ENCODE peak calls at places on chromosomes 11 and 22, in four cellular contexts. One of them, this sample, is unnamed.

GRCh38 chr11:131624526-131624925 is 254.1 kb downstream of the NTM start:
- DNase-seq in stimulated activated naive CD8-positive, alpha-beta T cell treated with anti-CD3 and anti-CD28 coated beads, Interleukin-15, Interleukin-2, amounts not matched to agents 100 U/mL and 50 U/mL, for 24 hours: no peak
- DNase-seq in naive thymus-derived CD8-positive, alpha-beta T cell: no peak
- DNase-seq in NCI-H1092: no peak
- DNase-seq in this sample: no peak

GRCh38 chr11:27347361-27347760 is 15.7 kb downstream of the CCDC34 start:
- DNase-seq in NCI-H1092: no peak
- DNase-seq in stimulated activated naive CD8-positive, alpha-beta T cell treated with anti-CD3 and anti-CD28 coated beads, Interleukin-15, Interleukin-2, amounts not matched to agents 100 U/mL and 50 U/mL, for 24 hours: no peak
- DNase-seq in naive thymus-derived CD8-positive, alpha-beta T cell: no peak
- DNase-seq in this sample: no peak

GRCh38 chr11:66835762-66836405 is 7.4 kb upstream of the RCE1 start:
- DNase-seq in naive thymus-derived CD8-positive, alpha-beta T cell: no peak
- DNase-seq in NCI-H1092: no peak
- DNase-seq in stimulated activated naive CD8-positive, alpha-beta T cell treated with anti-CD3 and anti-CD28 coated beads, Interleukin-15, Interleukin-2, amounts not matched to agents 100 U/mL and 50 U/mL, for 24 hours: no peak
- DNase-seq in this sample: no peak

GRCh38 chr11:93051181-93051580 is 81.7 kb downstream of the MTNR1B start:
- DNase-seq in naive thymus-derived CD8-positive, alpha-beta T cell: no peak
- DNase-seq in stimulated activated naive CD8-positive, alpha-beta T cell treated with anti-CD3 and anti-CD28 coated beads, Interleukin-15, Interleukin-2, amounts not matched to agents 100 U/mL and 50 U/mL, for 24 hours: no peak
- DNase-seq in NCI-H1092: no peak
- DNase-seq in this sample: no peak

GRCh38 chr11:34890812-34891211 is 25.4 kb downstream of the APIP start:
- DNase-seq in stimulated activated naive CD8-positive, alpha-beta T cell treated with anti-CD3 and anti-CD28 coated beads, Interleukin-15, Interleukin-2, amounts not matched to agents 100 U/mL and 50 U/mL, for 24 hours: no peak
- DNase-seq in naive thymus-derived CD8-positive, alpha-beta T cell: no peak
- DNase-seq in NCI-H1092: no peak
- DNase-seq in this sample: no peak

GRCh38 chr22:17896552-17896951 is 122.3 kb upstream of the BID start:
- DNase-seq in stimulated activated naive CD8-positive, alpha-beta T cell treated with anti-CD3 and anti-CD28 coated beads, Interleukin-15, Interleukin-2, amounts not matched to agents 100 U/mL and 50 U/mL, for 24 hours: no peak
- DNase-seq in NCI-H1092: no peak
- DNase-seq in naive thymus-derived CD8-positive, alpha-beta T cell: no peak
- DNase-seq in this sample: no peak

GRCh38 chr11:12110714-12111481 is 508 bp downstream of the MICAL2 start:
- DNase-seq in NCI-H1092: no peak
- DNase-seq in naive thymus-derived CD8-positive, alpha-beta T cell: no peak
- DNase-seq in stimulated activated naive CD8-positive, alpha-beta T cell treated with anti-CD3 and anti-CD28 coated beads, Interleukin-15, Interleukin-2, amounts not matched to agents 100 U/mL and 50 U/mL, for 24 hours: peak; percentile 45
- DNase-seq in this sample: no peak

GRCh38 chr11:111520565-111520964 is 6.0 kb downstream of the HOATZ start:
- DNase-seq in NCI-H1092: no peak
- DNase-seq in naive thymus-derived CD8-positive, alpha-beta T cell: no peak
- DNase-seq in stimulated activated naive CD8-positive, alpha-beta T cell treated with anti-CD3 and anti-CD28 coated beads, Interleukin-15, Interleukin-2, amounts not matched to agents 100 U/mL and 50 U/mL, for 24 hours: no peak
- DNase-seq in this sample: no peak

GRCh38 chr22:29715240-29715639 is 4.6 kb upstream of the CABP7 start:
- DNase-seq in naive thymus-derived CD8-positive, alpha-beta T cell: no peak
- DNase-seq in stimulated activated naive CD8-positive, alpha-beta T cell treated with anti-CD3 and anti-CD28 coated beads, Interleukin-15, Interleukin-2, amounts not matched to agents 100 U/mL and 50 U/mL, for 24 hours: no peak
- DNase-seq in NCI-H1092: no peak
- DNase-seq in this sample: peak; percentile 96

GRCh38 chr11:70567680-70568503 is 169.6 kb downstream of the CTTN start:
- DNase-seq in NCI-H1092: no peak
- DNase-seq in naive thymus-derived CD8-positive, alpha-beta T cell: peak; percentile 45
- DNase-seq in stimulated activated naive CD8-positive, alpha-beta T cell treated with anti-CD3 and anti-CD28 coated beads, Interleukin-15, Interleukin-2, amounts not matched to agents 100 U/mL and 50 U/mL, for 24 hours: no peak
- DNase-seq in this sample: no peak

GRCh38 chr11:110479070-110479444 is 49.3 kb downstream of the FDX1 start:
- DNase-seq in naive thymus-derived CD8-positive, alpha-beta T cell: no peak
- DNase-seq in stimulated activated naive CD8-positive, alpha-beta T cell treated with anti-CD3 and anti-CD28 coated beads, Interleukin-15, Interleukin-2, amounts not matched to agents 100 U/mL and 50 U/mL, for 24 hours: no peak
- DNase-seq in NCI-H1092: no peak
- DNase-seq in this sample: no peak

GRCh38 chr11:18615628-18616392 is 16.2 kb downstream of the MISFA start:
- DNase-seq in naive thymus-derived CD8-positive, alpha-beta T cell: no peak
- DNase-seq in NCI-H1092: no peak
- DNase-seq in stimulated activated naive CD8-positive, alpha-beta T cell treated with anti-CD3 and anti-CD28 coated beads, Interleukin-15, Interleukin-2, amounts not matched to agents 100 U/mL and 50 U/mL, for 24 hours: no peak
- DNase-seq in this sample: no peak

GRCh38 chr11:73818838-73819237 is 31.2 kb downstream of the MRPL48 start:
- DNase-seq in NCI-H1092: no peak
- DNase-seq in naive thymus-derived CD8-positive, alpha-beta T cell: no peak
- DNase-seq in stimulated activated naive CD8-positive, alpha-beta T cell treated with anti-CD3 and anti-CD28 coated beads, Interleukin-15, Interleukin-2, amounts not matched to agents 100 U/mL and 50 U/mL, for 24 hours: no peak
- DNase-seq in this sample: no peak

GRCh38 chr11:94477644-94478043 is 16.0 kb downstream of the MRE11 start:
- DNase-seq in NCI-H1092: no peak
- DNase-seq in naive thymus-derived CD8-positive, alpha-beta T cell: no peak
- DNase-seq in stimulated activated naive CD8-positive, alpha-beta T cell treated with anti-CD3 and anti-CD28 coated beads, Interleukin-15, Interleukin-2, amounts not matched to agents 100 U/mL and 50 U/mL, for 24 hours: no peak
- DNase-seq in this sample: no peak

GRCh38 chr22:48745842-48746788 is 1081.6 kb downstream of the BRD1 start:
- DNase-seq in naive thymus-derived CD8-positive, alpha-beta T cell: no peak
- DNase-seq in NCI-H1092: no peak
- DNase-seq in stimulated activated naive CD8-positive, alpha-beta T cell treated with anti-CD3 and anti-CD28 coated beads, Interleukin-15, Interleukin-2, amounts not matched to agents 100 U/mL and 50 U/mL, for 24 hours: no peak
- DNase-seq in this sample: no peak

GRCh38 chr11:61874460-61874809 is 16.9 kb downstream of the FADS3 start:
- DNase-seq in stimulated activated naive CD8-positive, alpha-beta T cell treated with anti-CD3 and anti-CD28 coated beads, Interleukin-15, Interleukin-2, amounts not matched to agents 100 U/mL and 50 U/mL, for 24 hours: no peak
- DNase-seq in naive thymus-derived CD8-positive, alpha-beta T cell: no peak
- DNase-seq in NCI-H1092: no peak
- DNase-seq in this sample: no peak

GRCh38 chr11:128547946-128548654 is 39.3 kb downstream of the ETS1 start:
- DNase-seq in naive thymus-derived CD8-positive, alpha-beta T cell: no peak
- DNase-seq in stimulated activated naive CD8-positive, alpha-beta T cell treated with anti-CD3 and anti-CD28 coated beads, Interleukin-15, Interleukin-2, amounts not matched to agents 100 U/mL and 50 U/mL, for 24 hours: no peak
- DNase-seq in NCI-H1092: no peak
- DNase-seq in this sample: no peak

GRCh38 chr11:130740819-130741218 is 175.5 kb downstream of the SNX19 start:
- DNase-seq in NCI-H1092: no peak
- DNase-seq in stimulated activated naive CD8-positive, alpha-beta T cell treated with anti-CD3 and anti-CD28 coated beads, Interleukin-15, Interleukin-2, amounts not matched to agents 100 U/mL and 50 U/mL, for 24 hours: no peak
- DNase-seq in naive thymus-derived CD8-positive, alpha-beta T cell: no peak
- DNase-seq in this sample: no peak

GRCh38 chr11:27902981-27903624 is 202.8 kb upstream of the BDNF start:
- DNase-seq in NCI-H1092: no peak
- DNase-seq in naive thymus-derived CD8-positive, alpha-beta T cell: no peak
- DNase-seq in stimulated activated naive CD8-positive, alpha-beta T cell treated with anti-CD3 and anti-CD28 coated beads, Interleukin-15, Interleukin-2, amounts not matched to agents 100 U/mL and 50 U/mL, for 24 hours: no peak
- DNase-seq in this sample: no peak

GRCh38 chr22:32752868-32753520 is 48.5 kb upstream of the TIMP3 start:
- DNase-seq in NCI-H1092: no peak
- DNase-seq in naive thymus-derived CD8-positive, alpha-beta T cell: no peak
- DNase-seq in stimulated activated naive CD8-positive, alpha-beta T cell treated with anti-CD3 and anti-CD28 coated beads, Interleukin-15, Interleukin-2, amounts not matched to agents 100 U/mL and 50 U/mL, for 24 hours: peak; percentile 7
- DNase-seq in this sample: no peak

GRCh38 chr22:39360674-39361413 is 11.1 kb downstream of the SYNGR1 start:
- DNase-seq in naive thymus-derived CD8-positive, alpha-beta T cell: peak; percentile 31
- DNase-seq in NCI-H1092: no peak
- DNase-seq in stimulated activated naive CD8-positive, alpha-beta T cell treated with anti-CD3 and anti-CD28 coated beads, Interleukin-15, Interleukin-2, amounts not matched to agents 100 U/mL and 50 U/mL, for 24 hours: no peak
- DNase-seq in this sample: no peak

GRCh38 chr11:88596786-88597185 is 259.2 kb upstream of the CTSC start:
- DNase-seq in naive thymus-derived CD8-positive, alpha-beta T cell: no peak
- DNase-seq in NCI-H1092: no peak
- DNase-seq in stimulated activated naive CD8-positive, alpha-beta T cell treated with anti-CD3 and anti-CD28 coated beads, Interleukin-15, Interleukin-2, amounts not matched to agents 100 U/mL and 50 U/mL, for 24 hours: no peak
- DNase-seq in this sample: no peak

GRCh38 chr11:65653229-65654225 is 9.2 kb downstream of the RELA start:
- DNase-seq in naive thymus-derived CD8-positive, alpha-beta T cell: no peak
- DNase-seq in NCI-H1092: no peak
- DNase-seq in stimulated activated naive CD8-positive, alpha-beta T cell treated with anti-CD3 and anti-CD28 coated beads, Interleukin-15, Interleukin-2, amounts not matched to agents 100 U/mL and 50 U/mL, for 24 hours: no peak
- DNase-seq in this sample: no peak

GRCh38 chr11:85682330-85683305 is 3.4 kb downstream of the CCDC89 start:
- DNase-seq in stimulated activated naive CD8-positive, alpha-beta T cell treated with anti-CD3 and anti-CD28 coated beads, Interleukin-15, Interleukin-2, amounts not matched to agents 100 U/mL and 50 U/mL, for 24 hours: peak; percentile 79
- DNase-seq in NCI-H1092: peak; percentile 74
- DNase-seq in naive thymus-derived CD8-positive, alpha-beta T cell: peak; percentile 80
- DNase-seq in this sample: peak; percentile 74

GRCh38 chr11:62545437-62546243 is 966 bp downstream of the AHNAK start:
- DNase-seq in stimulated activated naive CD8-positive, alpha-beta T cell treated with anti-CD3 and anti-CD28 coated beads, Interleukin-15, Interleukin-2, amounts not matched to agents 100 U/mL and 50 U/mL, for 24 hours: peak; percentile 71
- DNase-seq in NCI-H1092: no peak
- DNase-seq in naive thymus-derived CD8-positive, alpha-beta T cell: peak; percentile 74
- DNase-seq in this sample: peak; percentile 40

GRCh38 chr11:32232516-32232915 is 141.6 kb downstream of the RCN1 start:
- DNase-seq in naive thymus-derived CD8-positive, alpha-beta T cell: no peak
- DNase-seq in NCI-H1092: no peak
- DNase-seq in stimulated activated naive CD8-positive, alpha-beta T cell treated with anti-CD3 and anti-CD28 coated beads, Interleukin-15, Interleukin-2, amounts not matched to agents 100 U/mL and 50 U/mL, for 24 hours: no peak
- DNase-seq in this sample: no peak

This sample was measured in NCI-H524.